ENCODE peak calls at places on chromosomes 3 and 15, in seven cellular contexts. One of them, this sample, is unnamed. For H3K9me3 and H3K4me1, the result is how much of the 10 kb centered on the place peaks cover.

GRCh38 chr3:156433910-156434309 is 121.0 kb downstream of the SSR3 start:
- DNase-seq in CD8-positive, alpha-beta memory T cell: no peak
- DNase-seq in heart left ventricle: no peak
- DNase-seq in right atrium auricular region: no peak
- DNase-seq in keratinocyte: no peak
- DNase-seq in transverse colon: no peak
- DNase-seq in adipocyte: no peak
- DNase-seq in this sample: no peak

GRCh38 chr3:111068574-111068973 is 3.0 kb upstream of the NECTIN3 start:
- DNase-seq in adipocyte: no peak
- DNase-seq in transverse colon: no peak
- DNase-seq in right atrium auricular region: no peak
- DNase-seq in heart left ventricle: no peak
- DNase-seq in keratinocyte: no peak
- DNase-seq in CD8-positive, alpha-beta memory T cell: no peak
- DNase-seq in this sample: no peak

GRCh38 chr3:112799946-112800345 is 46.7 kb downstream of the CD200R1L start:
- DNase-seq in keratinocyte: no peak
- DNase-seq in adipocyte: no peak
- DNase-seq in CD8-positive, alpha-beta memory T cell: no peak
- DNase-seq in right atrium auricular region: no peak
- DNase-seq in heart left ventricle: no peak
- DNase-seq in transverse colon: no peak
- DNase-seq in this sample: no peak

GRCh38 chr3:123365450-123366143 is 83.3 kb downstream of the ADCY5 start:
- DNase-seq in transverse colon: no peak
- DNase-seq in adipocyte: no peak
- DNase-seq in keratinocyte: no peak
- DNase-seq in right atrium auricular region: no peak
- DNase-seq in heart left ventricle: no peak
- DNase-seq in CD8-positive, alpha-beta memory T cell: no peak
- DNase-seq in this sample: no peak

GRCh38 chr3:12869025-12869695 is 27.8 kb upstream of the RPL32 start:
- DNase-seq in keratinocyte: no peak
- DNase-seq in CD8-positive, alpha-beta memory T cell: no peak
- DNase-seq in adipocyte: peak
- DNase-seq in right atrium auricular region: no peak
- DNase-seq in heart left ventricle: peak
- DNase-seq in transverse colon: peak
- DNase-seq in this sample: no peak

GRCh38 chr3:46848271-46849097 is 14.8 kb downstream of the MYL3 start:
- DNase-seq in transverse colon: no peak
- DNase-seq in adipocyte: peak
- DNase-seq in right atrium auricular region: peak
- DNase-seq in heart left ventricle: peak
- DNase-seq in CD8-positive, alpha-beta memory T cell: no peak
- DNase-seq in keratinocyte: no peak
- DNase-seq in this sample: no peak

GRCh38 chr15:39287322-39288195 is 293.3 kb upstream of the THBS1 start:
- DNase-seq in heart left ventricle: no peak
- DNase-seq in adipocyte: no peak
- DNase-seq in transverse colon: no peak
- DNase-seq in keratinocyte: peak
- DNase-seq in right atrium auricular region: no peak
- DNase-seq in CD8-positive, alpha-beta memory T cell: no peak
- DNase-seq in this sample: no peak

GRCh38 chr15:70246623-70247200 is 149.0 kb upstream of the TLE3 start:
- DNase-seq in transverse colon: peak
- DNase-seq in keratinocyte: no peak
- DNase-seq in adipocyte: no peak
- DNase-seq in right atrium auricular region: no peak
- DNase-seq in heart left ventricle: no peak
- DNase-seq in CD8-positive, alpha-beta memory T cell: no peak
- DNase-seq in this sample: no peak

GRCh38 chr15:82805994-82806406 is at the start of gene FSD2:
- DNase-seq in transverse colon: peak
- DNase-seq in right atrium auricular region: peak
- DNase-seq in adipocyte: no peak
- DNase-seq in CD8-positive, alpha-beta memory T cell: no peak
- DNase-seq in heart left ventricle: peak
- DNase-seq in keratinocyte: no peak
- DNase-seq in this sample: no peak

GRCh38 chr15:74857082-74857655 is 14.2 kb upstream of the ULK3 start:
- DNase-seq in heart left ventricle: no peak
- DNase-seq in right atrium auricular region: no peak
- DNase-seq in CD8-positive, alpha-beta memory T cell: no peak
- DNase-seq in keratinocyte: no peak
- DNase-seq in transverse colon: peak
- DNase-seq in adipocyte: no peak
- DNase-seq in this sample: no peak

GRCh38 chr3:115999001-115999400 is 375.7 kb downstream of the GAP43 start:
- DNase-seq in CD8-positive, alpha-beta memory T cell: no peak
- DNase-seq in right atrium auricular region: no peak
- DNase-seq in keratinocyte: no peak
- DNase-seq in transverse colon: no peak
- DNase-seq in adipocyte: no peak
- DNase-seq in heart left ventricle: no peak
- DNase-seq in this sample: no peak

GRCh38 chr3:45991341-45991740 is 4.3 kb downstream of the FYCO1 start:
- DNase-seq in CD8-positive, alpha-beta memory T cell: no peak
- DNase-seq in transverse colon: no peak
- DNase-seq in right atrium auricular region: no peak
- DNase-seq in adipocyte: no peak
- DNase-seq in keratinocyte: no peak
- DNase-seq in heart left ventricle: peak
- DNase-seq in this sample: no peak

GRCh38 chr3:96259-96658 is 100.3 kb upstream of the CHL1 start:
- DNase-seq in keratinocyte: no peak
- DNase-seq in heart left ventricle: no peak
- DNase-seq in CD8-positive, alpha-beta memory T cell: no peak
- DNase-seq in transverse colon: no peak
- DNase-seq in adipocyte: no peak
- DNase-seq in right atrium auricular region: no peak
- DNase-seq in this sample: no peak

GRCh38 chr3:5710718-5711117 is 523.2 kb downstream of the EDEM1 start:
- DNase-seq in CD8-positive, alpha-beta memory T cell: no peak
- DNase-seq in heart left ventricle: no peak
- DNase-seq in keratinocyte: no peak
- DNase-seq in adipocyte: no peak
- DNase-seq in transverse colon: no peak
- DNase-seq in right atrium auricular region: no peak
- DNase-seq in this sample: no peak

DNA sequence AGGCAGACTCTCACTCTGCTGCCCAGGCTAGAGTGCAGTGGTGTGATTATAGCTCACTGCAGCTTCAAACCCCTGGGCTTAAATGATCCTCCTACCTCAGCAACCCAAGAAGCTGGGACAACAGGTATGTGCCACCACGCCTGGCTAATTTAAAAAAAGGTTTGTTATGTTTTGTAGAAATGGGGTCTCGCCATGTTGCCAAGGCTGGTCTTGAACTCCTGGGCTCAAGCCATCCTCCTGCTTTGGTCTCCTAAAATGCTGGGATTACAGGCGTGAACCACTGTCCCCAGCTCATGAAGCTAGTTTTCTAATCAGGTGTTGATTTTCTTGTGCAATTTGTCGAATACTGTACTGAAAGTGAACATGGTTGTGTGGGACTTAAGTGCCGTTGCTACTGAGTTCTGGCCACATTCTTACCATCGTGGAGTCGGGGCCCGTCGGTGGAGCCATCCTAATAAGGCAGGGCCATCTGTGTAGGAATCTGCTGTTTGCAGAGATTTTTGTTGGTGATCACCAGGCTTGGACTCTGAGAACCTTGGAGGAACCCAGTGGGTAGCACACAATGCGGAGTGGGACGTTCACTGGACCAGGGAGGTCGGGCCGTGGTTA is 193.2 kb downstream of the GOLGA6L6 start:
- DNase-seq in CD8-positive, alpha-beta memory T cell: no peak
- DNase-seq in adipocyte: no peak
- DNase-seq in transverse colon: no peak
- DNase-seq in heart left ventricle: no peak
- DNase-seq in keratinocyte: no peak
- DNase-seq in right atrium auricular region: no peak
- DNase-seq in this sample: no peak
- H3K9me3 ChIP-seq in CD8-positive, alpha-beta memory T cell: under half
- H3K9me3 ChIP-seq in adipocyte: under half
- H3K9me3 ChIP-seq in transverse colon: under half
- H3K9me3 ChIP-seq in heart left ventricle: under half
- H3K9me3 ChIP-seq in keratinocyte: half or more
- H3K9me3 ChIP-seq in right atrium auricular region: under half
- H3K9me3 ChIP-seq in this sample: under half

GRCh38 chr3:187368251-187368733 is at the start of gene RTP4:
- DNase-seq in right atrium auricular region: no peak
- DNase-seq in heart left ventricle: peak
- DNase-seq in transverse colon: no peak
- DNase-seq in CD8-positive, alpha-beta memory T cell: no peak
- DNase-seq in keratinocyte: no peak
- DNase-seq in adipocyte: peak
- DNase-seq in this sample: peak

GRCh38 chr3:187368765-187369450 is 723 bp downstream of the RTP4 start:
- DNase-seq in CD8-positive, alpha-beta memory T cell: no peak
- DNase-seq in keratinocyte: no peak
- DNase-seq in right atrium auricular region: no peak
- DNase-seq in transverse colon: no peak
- DNase-seq in heart left ventricle: no peak
- DNase-seq in adipocyte: no peak
- DNase-seq in this sample: no peak

GRCh38 chr3:187370051-187370450 is 1.9 kb downstream of the RTP4 start:
- DNase-seq in adipocyte: no peak
- DNase-seq in heart left ventricle: no peak
- DNase-seq in CD8-positive, alpha-beta memory T cell: no peak
- DNase-seq in transverse colon: no peak
- DNase-seq in right atrium auricular region: no peak
- DNase-seq in keratinocyte: no peak
- DNase-seq in this sample: no peak

GRCh38 chr3:187361835-187362234 is 6.3 kb upstream of the RTP4 start:
- DNase-seq in right atrium auricular region: no peak
- DNase-seq in CD8-positive, alpha-beta memory T cell: no peak
- DNase-seq in adipocyte: no peak
- DNase-seq in transverse colon: no peak
- DNase-seq in keratinocyte: no peak
- DNase-seq in heart left ventricle: no peak
- DNase-seq in this sample: no peak

DNA sequence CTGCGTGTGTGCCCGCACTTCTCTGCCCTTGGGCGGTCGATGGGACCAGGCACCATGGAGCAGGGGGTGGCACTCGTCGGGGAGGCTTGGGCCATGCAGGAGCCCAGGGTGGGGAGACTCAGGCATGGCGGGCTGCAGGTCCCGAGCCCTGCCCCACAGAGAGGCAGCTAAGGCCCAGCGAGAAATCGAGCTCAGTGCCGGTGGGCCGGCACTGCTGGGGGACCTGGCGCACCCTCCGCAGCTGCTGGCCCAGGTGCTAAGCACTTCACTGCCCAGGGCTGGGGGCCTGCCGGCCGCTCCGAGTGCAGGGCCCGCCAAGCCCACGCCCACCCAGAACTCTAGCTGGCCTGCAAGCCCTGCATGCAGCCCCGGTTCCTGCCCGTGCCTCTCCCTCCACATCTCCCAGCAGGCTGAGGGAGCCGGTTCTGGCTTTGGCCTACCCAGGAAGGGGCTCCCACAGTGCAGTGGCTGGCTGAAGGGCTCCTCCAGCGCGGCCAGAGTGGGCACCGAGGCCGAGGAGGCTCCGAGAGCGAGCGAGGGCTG is 553 bp upstream of the RTP4 start:
- DNase-seq in right atrium auricular region: no peak
- DNase-seq in CD8-positive, alpha-beta memory T cell: no peak
- DNase-seq in adipocyte: no peak
- DNase-seq in transverse colon: no peak
- DNase-seq in heart left ventricle: no peak
- DNase-seq in keratinocyte: no peak
- DNase-seq in this sample: peak
- H3K4me3 ChIP-seq in right atrium auricular region: peak
- H3K4me3 ChIP-seq in CD8-positive, alpha-beta memory T cell: peak
- H3K4me3 ChIP-seq in adipocyte: peak
- H3K4me3 ChIP-seq in transverse colon: peak
- H3K4me3 ChIP-seq in heart left ventricle: peak
- H3K4me3 ChIP-seq in keratinocyte: no peak
- H3K4me3 ChIP-seq in this sample: peak

DNA sequence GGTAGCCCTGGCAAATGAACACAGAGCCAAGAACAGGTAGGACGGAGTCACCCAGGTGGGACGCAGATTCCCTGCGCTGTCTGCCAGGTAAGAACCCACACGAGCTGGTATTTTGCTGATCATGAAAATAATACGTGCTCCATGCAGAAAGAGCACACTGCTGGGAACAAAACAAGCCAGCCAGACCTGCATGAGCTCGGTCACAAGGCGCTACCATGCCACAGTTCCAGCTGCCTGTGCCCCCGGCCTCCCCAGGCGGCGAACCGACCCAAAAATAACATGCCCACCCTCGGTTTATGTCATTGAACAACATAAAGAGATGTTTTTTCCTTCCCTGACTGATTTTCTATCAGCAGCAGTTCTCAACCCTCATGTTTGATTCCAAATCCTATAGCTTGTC is 25.8 kb downstream of the CYFIP1 start:
- DNase-seq in transverse colon: no peak
- DNase-seq in right atrium auricular region: no peak
- DNase-seq in adipocyte: no peak
- DNase-seq in keratinocyte: no peak
- DNase-seq in CD8-positive, alpha-beta memory T cell: no peak
- DNase-seq in heart left ventricle: no peak
- DNase-seq in this sample: no peak
- H3K4me1 ChIP-seq in transverse colon: under half
- H3K4me1 ChIP-seq in right atrium auricular region: under half
- H3K4me1 ChIP-seq in adipocyte: under half
- H3K4me1 ChIP-seq in keratinocyte: under half
- H3K4me1 ChIP-seq in CD8-positive, alpha-beta memory T cell: under half
- H3K4me1 ChIP-seq in heart left ventricle: half or more
- H3K4me1 ChIP-seq in this sample: under half

DNA sequence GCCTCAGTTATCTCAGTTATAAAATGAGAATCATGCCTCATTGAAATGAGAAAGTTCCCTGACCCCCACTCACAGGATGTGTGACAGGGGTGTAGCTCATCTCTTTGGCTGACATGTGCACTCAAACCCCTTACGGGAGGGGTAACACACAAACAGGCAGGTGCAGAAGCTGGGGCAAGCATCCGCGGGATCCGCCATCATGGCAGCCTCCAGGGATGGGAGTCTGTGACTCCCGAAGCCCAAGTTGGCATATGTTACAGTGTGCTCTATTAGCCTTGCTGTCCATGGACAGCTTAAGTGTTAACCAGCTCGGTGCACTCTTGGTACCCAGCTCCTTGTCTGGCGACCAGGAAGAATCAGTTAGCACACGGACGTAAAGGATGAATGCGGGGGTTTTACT is 822.7 kb upstream of the SEMA6D start:
- DNase-seq in transverse colon: no peak
- DNase-seq in right atrium auricular region: no peak
- DNase-seq in CD8-positive, alpha-beta memory T cell: no peak
- DNase-seq in heart left ventricle: no peak
- DNase-seq in adipocyte: no peak
- DNase-seq in keratinocyte: no peak
- DNase-seq in this sample: no peak
- H3K9me3 ChIP-seq in transverse colon: under half
- H3K9me3 ChIP-seq in right atrium auricular region: under half
- H3K9me3 ChIP-seq in CD8-positive, alpha-beta memory T cell: under half
- H3K9me3 ChIP-seq in heart left ventricle: under half
- H3K9me3 ChIP-seq in adipocyte: under half
- H3K9me3 ChIP-seq in keratinocyte: under half
- H3K9me3 ChIP-seq in this sample: under half

GRCh38 chr3:16441306-16441898 is 72.1 kb downstream of the RFTN1 start:
- DNase-seq in adipocyte: peak
- DNase-seq in right atrium auricular region: no peak
- DNase-seq in CD8-positive, alpha-beta memory T cell: no peak
- DNase-seq in keratinocyte: no peak
- DNase-seq in transverse colon: no peak
- DNase-seq in heart left ventricle: no peak
- DNase-seq in this sample: no peak
- H3K4me3 ChIP-seq in adipocyte: peak
- H3K4me3 ChIP-seq in right atrium auricular region: no peak
- H3K4me3 ChIP-seq in CD8-positive, alpha-beta memory T cell: no peak
- H3K4me3 ChIP-seq in keratinocyte: no peak
- H3K4me3 ChIP-seq in transverse colon: no peak
- H3K4me3 ChIP-seq in heart left ventricle: no peak
- H3K4me3 ChIP-seq in this sample: no peak